ENCODE peak calls at places on chromosome 1, in six cellular contexts. M is dorsolateral prefrontal cortex, C is GM12892, P is hippocampal formation, Q is NCI-H510A, I is stomach. U is an unnamed sample.

GRCh38 chr1:51551081-51551480 is 32.0 kb upstream of the EPS15 start:
- DNase-seq in I (no peak), M (no peak), Q (no peak), P (no peak), C (no peak), U (no peak)

GRCh38 chr1:26949266-26949925 is 10.9 kb downstream of the KDF1 start:
- DNase-seq in C (no peak), P (no peak), I (no peak), M (no peak), Q (no peak), U (no peak)

GRCh38 chr1:243325305-243325890 is 69.6 kb downstream of the SDCCAG8 start:
- DNase-seq in I (no peak), P (peak), Q (no peak), M (no peak), C (no peak), U (peak)

GRCh38 chr1:117661027-117661426 is 55.2 kb downstream of the TENT5C start:
- DNase-seq in C (no peak), M (no peak), I (no peak), Q (no peak), P (no peak), U (peak)

GRCh38 chr1:41540886-41541591 is 56.6 kb upstream of the EDN2 start:
- DNase-seq in M (peak), Q (no peak), C (no peak), P (no peak), I (peak), U (no peak)

GRCh38 chr1:171902527-171902926 is 61.2 kb downstream of the DNM3 start:
- DNase-seq in P (no peak), Q (no peak), C (no peak), M (no peak), I (no peak), U (no peak)

GRCh38 chr1:50605186-50605875 is 182.1 kb upstream of the DMRTA2 start:
- DNase-seq in P (no peak), Q (no peak), C (no peak), I (no peak), M (no peak), U (peak)

GRCh38 chr1:28163496-28164120 is 12.9 kb downstream of the PTAFR start:
- DNase-seq in M (peak), P (peak), C (no peak), Q (no peak), I (no peak), U (no peak)

GRCh38 chr1:204564835-204565234 is 48.6 kb downstream of the MDM4 start:
- DNase-seq in C (peak), Q (no peak), P (no peak), I (no peak), M (no peak), U (no peak)

GRCh38 chr1:84090447-84091244 is 53.4 kb upstream of the PRKACB start:
- DNase-seq in P (no peak), M (no peak), Q (peak), C (no peak), I (no peak), U (peak)

GRCh38 chr1:204465469-204466415 is 28.9 kb downstream of the PIK3C2B start:
- DNase-seq in P (no peak), C (no peak), M (no peak), Q (no peak), I (no peak), U (no peak)

GRCh38 chr1:201597551-201598230 is 58.8 kb downstream of the NAV1 start:
- DNase-seq in I (peak), C (no peak), P (no peak), Q (peak), M (no peak), U (peak)

GRCh38 chr1:1470626-1471388 is 758 bp upstream of the ATAD3B start:
- DNase-seq in C (no peak), I (no peak), M (no peak), Q (no peak), P (peak), U (peak)

GRCh38 chr1:217528271-217528670 is 102.6 kb downstream of the GPATCH2 start:
- DNase-seq in M (no peak), C (no peak), I (no peak), P (no peak), Q (no peak), U (no peak)

GRCh38 chr1:153585009-153585408 is 19.4 kb upstream of the S100A2 start:
- DNase-seq in Q (no peak), M (no peak), C (no peak), P (no peak), I (no peak), U (no peak)

GRCh38 chr1:180151508-180151907 is 3.2 kb upstream of the QSOX1 start:
- DNase-seq in Q (no peak), M (no peak), I (no peak), P (no peak), C (no peak), U (no peak)

GRCh38 chr1:202155478-202156021 is 4.9 kb downstream of the PTPN7 start:
- DNase-seq in C (no peak), P (no peak), M (no peak), I (peak), Q (no peak), U (peak)

GRCh38 chr1:239947789-239948188 is 143.9 kb upstream of the FMN2 start:
- DNase-seq in P (no peak), Q (no peak), I (no peak), M (no peak), C (no peak), U (no peak)

GRCh38 chr1:243964915-243965314 is 86.2 kb upstream of the ZBTB18 start:
- DNase-seq in Q (no peak), C (no peak), P (no peak), M (no peak), I (no peak), U (no peak)

GRCh38 chr1:219292341-219292740 is 118.7 kb downstream of the LYPLAL1 start:
- DNase-seq in C (no peak), M (no peak), Q (no peak), P (no peak), I (no peak), U (no peak)